ENCODE peak calls at places on chromosomes 2 and 18, in six cellular contexts. J is glutamatergic neuron; X is AG08396; H is right atrium auricular region; D is anterior cingulate cortex; Y is central memory CD4-positive, alpha-beta T cell. W is an unnamed sample.

GRCh38 chr2:107334311-107334710 is 448.3 kb upstream of the ST6GAL2 start:
- DNase-seq in J (no peak), X (no peak), H (no peak), D (no peak), Y (no peak), W (no peak)

GRCh38 chr2:121219866-121220265 is 65.1 kb downstream of the TFCP2L1 start:
- DNase-seq in J (no peak), X (no peak), H (no peak), D (no peak), Y (no peak), W (no peak)

GRCh38 chr2:101310591-101311389 is 2.3 kb upstream of the RNF149 start:
- DNase-seq in J (no peak), X (no peak), H (no peak), D (no peak), Y (no peak), W (no peak)

GRCh38 chr2:112032615-112033457 is 22.2 kb upstream of the TMEM87B start:
- DNase-seq in J (no peak), X (no peak), H (peak), D (no peak), Y (no peak), W (peak)

GRCh38 chr2:36912692-36913091 is 53.6 kb downstream of the STRN start:
- DNase-seq in J (no peak), X (peak), H (no peak), D (no peak), Y (no peak), W (no peak)

GRCh38 chr2:110816404-110817365 is 84.3 kb downstream of the ACOXL start:
- DNase-seq in J (no peak), X (no peak), H (no peak), D (no peak), Y (no peak), W (no peak)

GRCh38 chr2:18169787-18170175 is 291.3 kb downstream of the KCNS3 start:
- DNase-seq in J (no peak), X (no peak), H (no peak), D (no peak), Y (no peak), W (no peak)

GRCh38 chr18:45567123-45567522 is 48.2 kb upstream of the SLC14A2 start:
- DNase-seq in J (no peak), X (peak), H (peak), D (no peak), Y (no peak), W (no peak)

GRCh38 chr2:238924032-238924431 is 76.1 kb downstream of the TWIST2 start:
- DNase-seq in J (no peak), X (no peak), H (no peak), D (no peak), Y (no peak), W (no peak)

GRCh38 chr2:132915812-132916211 is 245.8 kb upstream of the LYPD1 start:
- DNase-seq in J (no peak), X (no peak), H (no peak), D (no peak), Y (no peak), W (no peak)

W was measured in C1 segment of cervical spinal cord.